ENCODE peak calls at places on chromosomes 12 and 14, in five cellular contexts. L is A673; J is bronchial epithelial cell; D is GM23248; X is CD4-positive, CD25-positive, alpha-beta regulatory T cell. I is an unnamed sample.

GRCh38 chr14:91388551-91388975 is 29.1 kb downstream of the CCDC88C start:
- DNase-seq in D (no peak), X (peak; percentile 90), L (no peak), J (no peak), I (no peak)

GRCh38 chr12:562634-563033 is 100.6 kb downstream of the NINJ2 start:
- DNase-seq in J (no peak), D (no peak), X (peak; percentile 23), L (no peak), I (no peak)

GRCh38 chr14:100554082-100554677 is 33.0 kb downstream of the BEGAIN start:
- DNase-seq in X (no peak), J (peak; percentile 40), L (peak; percentile 36), D (peak; percentile 82), I (peak; percentile 11)

GRCh38 chr12:32532951-32533350 is 133.6 kb downstream of the FGD4 start:
- DNase-seq in L (no peak), D (no peak), J (no peak), X (no peak), I (no peak)

GRCh38 chr12:96227365-96228106 is 33.4 kb downstream of the ELK3 start:
- DNase-seq in X (no peak), J (no peak), L (no peak), D (no peak), I (no peak)

GRCh38 chr12:33825442-33825841 is 196.9 kb upstream of the ALG10 start:
- DNase-seq in J (peak; percentile 10), D (no peak), X (no peak), L (no peak), I (peak; percentile 2)

GRCh38 chr12:111788178-111788654 is 21.5 kb downstream of the ALDH2 start:
- DNase-seq in D (peak; percentile 47), X (no peak), J (no peak), L (peak; percentile 36), I (peak; percentile 45)

GRCh38 chr14:46344327-46344937 is 307.1 kb downstream of the RPL10L start:
- DNase-seq in D (peak; percentile 53), X (no peak), J (peak; percentile 54), L (peak; percentile 44), I (peak; percentile 43)

GRCh38 chr14:93081875-93082570 is 33.7 kb downstream of the ITPK1 start:
- DNase-seq in D (no peak), X (peak; percentile 59), L (no peak), J (no peak), I (no peak)

GRCh38 chr12:65895031-65895430 is 70.7 kb downstream of the HMGA2 start:
- DNase-seq in J (no peak), D (no peak), X (no peak), L (no peak), I (no peak)

GRCh38 chr14:20662968-20663731 is 21.2 kb upstream of the RNASE4 start:
- DNase-seq in J (peak; percentile 85), X (peak; percentile 85), L (peak; percentile 86), D (peak; percentile 72), I (peak; percentile 94)